ENCODE peak calls at places on chromosome 19, in five cellular contexts. D is neuronal stem cell, O is H9, F is trophoblast cell, V is H1. B is an unnamed sample.

GRCh38 chr19:19647037-19647835 is 3.8 kb upstream of the GMIP start:
- DNase-seq in D (no peak), O (no peak), F (no peak), V (no peak), B (no peak)

GRCh38 chr19:15251749-15252397 is 19.6 kb upstream of the EPHX3 start:
- DNase-seq in D (peak), O (peak), F (peak), V (peak), B (peak)

GRCh38 chr19:29988351-29988750 is 46.3 kb downstream of the URI1 start:
- DNase-seq in D (no peak), O (peak), F (no peak), V (no peak), B (no peak)

GRCh38 chr19:39916851-39917396 is 17.5 kb downstream of the FCGBP start:
- DNase-seq in D (no peak), O (no peak), F (no peak), V (no peak), B (no peak)

GRCh38 chr19:5038631-5039271 is 69.8 kb downstream of the KDM4B start:
- DNase-seq in D (no peak), O (peak), F (no peak), V (peak), B (peak)

GRCh38 chr19:13689050-13689449 is 75.3 kb upstream of the MRI1 start:
- DNase-seq in D (peak), O (peak), F (no peak), V (peak), B (peak)

GRCh38 chr19:5005096-5005495 is 36.2 kb downstream of the KDM4B start:
- DNase-seq in D (no peak), O (no peak), F (no peak), V (no peak), B (no peak)

GRCh38 chr19:55257461-55258411 is 1.1 kb downstream of the PPP6R1 start:
- DNase-seq in D (no peak), O (no peak), F (no peak), V (peak), B (peak)

GRCh38 chr19:18292460-18292809 is 11.0 kb upstream of the JUND start:
- DNase-seq in D (no peak), O (peak), F (peak), V (peak), B (no peak)
- H3K4ac ChIP-seq in D (no peak), O (no peak), F (peak), V (peak), B (peak)

GRCh38 chr19:1451916-1452801 is 2.2 kb downstream of the APC2 start:
- DNase-seq in D (no peak), O (peak), F (no peak), V (no peak), B (no peak)

GRCh38 chr19:1453525-1454371 is 3.8 kb downstream of the APC2 start:
- DNase-seq in D (no peak), O (peak), F (no peak), V (no peak), B (no peak)

GRCh38 chr19:1450735-1451669 is 1.1 kb downstream of the APC2 start:
- DNase-seq in D (no peak), O (no peak), F (no peak), V (no peak), B (no peak)

GRCh38 chr19:1455002-1455335 is 5.0 kb downstream of the APC2 start:
- DNase-seq in D (no peak), O (no peak), F (no peak), V (no peak), B (no peak)

DNA sequence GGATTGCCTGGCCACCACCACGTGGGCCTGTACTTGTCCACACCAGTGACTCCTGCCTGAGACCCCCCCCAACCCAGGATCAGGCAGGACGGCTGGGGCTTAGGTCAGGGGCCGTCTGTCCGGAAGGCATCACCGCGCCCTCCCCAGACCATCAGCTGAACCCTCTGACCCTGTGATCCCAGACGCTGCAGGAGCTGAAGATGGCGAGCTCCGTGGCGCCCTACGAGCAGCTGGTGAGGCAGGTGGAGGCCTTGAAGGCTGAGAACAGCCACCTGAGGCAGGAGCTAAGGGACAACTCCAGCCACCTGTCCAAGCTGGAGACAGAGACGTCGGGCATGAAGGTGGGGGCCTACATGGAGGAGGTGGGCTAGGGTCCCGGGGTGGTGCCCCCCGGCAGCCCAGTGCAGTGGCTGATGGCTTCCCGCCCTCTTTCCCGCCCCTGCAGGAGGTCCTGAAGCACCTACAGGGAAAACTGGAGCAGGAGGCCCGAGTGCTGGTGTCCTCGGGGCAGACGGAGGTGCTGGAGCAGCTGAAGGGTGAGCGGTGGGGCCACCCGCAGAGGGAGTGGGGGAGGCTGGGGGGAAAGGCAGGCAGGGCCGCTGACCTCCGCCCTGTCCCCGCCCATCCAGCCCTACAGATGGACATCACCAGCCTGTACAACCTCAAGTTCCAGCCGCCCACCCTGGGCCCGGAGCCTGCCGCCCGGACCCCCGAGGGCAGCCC is 3.0 kb downstream of the APC2 start:
- DNase-seq in D (no peak), O (no peak), F (no peak), V (no peak), B (no peak)
- H2BK12ac ChIP-seq in D (peak), O (peak), F (no peak), V (peak), B (no peak)

GRCh38 chr19:35863018-35863417 is 5.4 kb upstream of the APLP1 start:
- DNase-seq in D (no peak), O (no peak), F (no peak), V (no peak), B (no peak)
- H3K4ac ChIP-seq in D (no peak), O (no peak), F (no peak), V (no peak), B (no peak)

GRCh38 chr19:50266041-50266440 is 62.6 kb downstream of the MYH14 start:
- DNase-seq in D (no peak), O (no peak), F (no peak), V (no peak), B (no peak)
- H2BK12ac ChIP-seq in D (no peak), O (no peak), F (no peak), V (no peak), B (no peak)

GRCh38 chr19:49591731-49592485 is 926 bp downstream of the PRR12 start:
- DNase-seq in D (no peak), O (peak), F (peak), V (peak), B (peak)
- H3K4ac ChIP-seq in D (peak), O (no peak), F (peak), V (peak), B (peak)

GRCh38 chr19:35595928-35596327 is 10.0 kb downstream of the PMIS2 start:
- DNase-seq in D (no peak), O (no peak), F (no peak), V (no peak), B (no peak)
- H2BK12ac ChIP-seq in D (no peak), O (no peak), F (no peak), V (no peak), B (no peak)

GRCh38 chr19:6267552-6268381 is 12.0 kb downstream of the MLLT1 start:
- DNase-seq in D (no peak), O (no peak), F (no peak), V (no peak), B (peak)
- H3K4ac ChIP-seq in D (no peak), O (no peak), F (no peak), V (no peak), B (no peak)

DNA sequence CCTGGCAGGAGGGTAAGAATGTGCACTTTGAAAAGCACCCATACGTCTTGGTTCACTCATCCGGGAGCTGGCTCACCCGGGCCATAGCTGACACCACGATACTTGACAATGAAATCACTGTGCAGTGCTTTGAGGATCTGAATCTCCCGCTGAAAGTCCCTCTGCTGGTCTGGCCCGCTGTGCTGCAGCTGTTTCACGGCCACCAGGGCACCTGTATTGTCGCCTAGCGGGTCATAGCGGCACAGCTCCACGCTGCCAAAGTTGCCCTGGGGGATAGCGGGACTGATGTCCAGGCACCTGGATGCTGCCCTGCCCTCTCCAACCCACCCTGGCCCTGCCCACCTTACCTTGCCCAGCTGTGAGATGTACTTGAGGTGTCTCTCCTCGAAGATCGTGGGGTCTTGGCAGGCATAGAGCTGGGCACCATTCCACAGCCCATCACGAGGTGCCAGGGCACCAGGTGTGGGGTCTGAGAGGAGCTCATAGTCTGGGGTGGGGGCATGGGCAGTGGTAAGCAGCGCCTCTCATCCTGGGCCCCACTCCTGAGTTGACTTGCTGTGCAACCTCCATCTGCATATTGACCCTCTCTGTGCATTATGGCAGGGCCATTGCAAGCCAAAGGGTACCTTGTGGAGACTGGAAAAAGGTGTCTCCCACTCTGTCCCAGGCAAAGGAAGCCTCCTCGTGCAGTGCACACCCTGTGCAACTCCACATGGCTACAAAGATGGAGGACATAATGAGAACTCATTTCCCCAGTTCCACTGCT is 11.3 kb upstream of the INSL3 start:
- DNase-seq in D (no peak), O (no peak), F (no peak), V (no peak), B (no peak)
- H2BK12ac ChIP-seq in D (no peak), O (no peak), F (no peak), V (no peak), B (no peak)

DNA sequence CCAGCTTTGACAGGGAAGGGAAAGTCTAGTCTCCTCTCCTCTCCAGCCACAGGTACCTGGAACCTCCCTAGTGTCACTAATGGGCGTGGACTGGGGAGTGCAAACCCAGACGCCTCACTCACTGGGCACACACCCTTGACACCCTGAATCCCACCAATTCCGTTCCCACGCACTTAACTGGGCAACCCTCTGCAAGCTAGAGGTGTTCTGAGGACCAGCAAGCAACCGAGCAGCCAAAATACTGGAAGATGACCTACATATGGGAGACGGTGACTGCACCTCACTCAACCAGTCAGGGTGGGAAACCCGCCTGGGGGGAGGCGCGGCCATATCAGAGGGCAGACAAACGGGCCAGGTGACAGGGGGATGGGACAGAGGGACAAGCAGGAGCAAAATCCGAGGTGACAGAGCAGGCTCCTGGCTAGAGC is 991 bp downstream of the ABHD17A start:
- DNase-seq in D (no peak), O (no peak), F (no peak), V (no peak), B (no peak)
- H3K4ac ChIP-seq in D (no peak), O (no peak), F (peak), V (no peak), B (peak)

B was measured in mesenchymal stem cell.